ENCODE peak calls at places on chromosomes 1 and 21, in four cellular contexts. X, W, C and J are unnamed samples.

GRCh38 chr1:22753396-22754083 is 42.9 kb downstream of the EPHB2 start:
- DNase-seq in C (peak), W (no peak), X (no peak), J (peak)

GRCh38 chr1:158026641-158027040 is 33.2 kb downstream of the KIRREL1 start:
- DNase-seq in C (no peak), W (no peak), X (no peak), J (no peak)

GRCh38 chr1:11704691-11705475 is 13.4 kb downstream of the DRAXIN start:
- DNase-seq in X (no peak), W (no peak), C (no peak), J (no peak)

GRCh38 chr1:33709780-33710713 is 153.8 kb upstream of the HMGB4 start:
- DNase-seq in W (no peak), X (no peak), C (no peak), J (no peak)

GRCh38 chr1:108316545-108316944 is 72.7 kb upstream of the NBPF4 start:
- DNase-seq in C (peak), W (peak), X (no peak), J (no peak)

GRCh38 chr1:34988147-34988546 is 3.0 kb upstream of the TMEM35B start:
- DNase-seq in W (no peak), X (no peak), C (no peak), J (no peak)

GRCh38 chr1:56590520-56591011 is 11.2 kb upstream of the PLPP3 start:
- DNase-seq in X (no peak), C (no peak), W (no peak), J (no peak)

GRCh38 chr1:53629101-53629691 is 109.8 kb downstream of the GLIS1 start:
- DNase-seq in X (no peak), W (no peak), C (no peak), J (no peak)

GRCh38 chr1:7474143-7474490 is 297.0 kb upstream of the VAMP3 start:
- DNase-seq in X (no peak), W (no peak), C (no peak), J (no peak)

GRCh38 chr1:7473223-7474142 is 297.6 kb upstream of the VAMP3 start:
- DNase-seq in C (no peak), W (no peak), X (no peak), J (no peak)

GRCh38 chr1:7475691-7476090 is 295.4 kb upstream of the VAMP3 start:
- DNase-seq in X (no peak), C (no peak), W (no peak), J (no peak)

GRCh38 chr1:7476402-7476801 is 294.7 kb upstream of the VAMP3 start:
- DNase-seq in X (no peak), W (no peak), C (no peak), J (no peak)

GRCh38 chr1:7474786-7475502 is 296.2 kb upstream of the VAMP3 start:
- DNase-seq in X (no peak), C (no peak), W (peak), J (no peak)
- TF ChIP-seq CTCF in X (no peak), C (peak), W (peak), J (peak)

DNA sequence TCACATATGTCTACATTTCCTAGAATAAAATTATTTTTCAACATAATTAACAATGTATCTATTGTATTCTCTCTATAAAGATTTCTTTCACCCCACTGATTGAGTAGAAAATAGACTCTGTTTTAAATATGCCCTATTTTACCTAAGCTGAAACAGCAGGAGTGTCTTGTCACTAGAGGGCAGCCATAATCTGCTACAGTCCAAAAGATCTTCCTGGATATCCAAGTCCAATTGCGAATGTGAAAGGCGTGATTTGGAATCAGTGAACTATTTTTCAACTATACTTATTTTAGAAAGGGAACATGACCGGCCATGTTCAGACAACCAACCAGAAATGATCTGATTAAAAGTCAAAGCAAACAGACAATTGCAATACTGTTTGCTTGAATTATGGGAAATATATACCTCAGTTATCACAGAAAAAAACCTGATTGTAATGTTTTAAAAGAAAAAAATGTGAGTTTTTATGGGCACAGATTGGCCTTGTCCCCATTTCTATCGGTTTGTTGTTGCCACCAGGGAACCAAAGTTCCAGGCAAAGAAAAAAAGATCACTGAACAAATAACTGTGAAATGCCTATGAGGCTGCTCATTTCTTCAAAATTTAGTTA is 1211.0 kb upstream of the ADGRL4 start:
- DNase-seq in C (peak), W (peak), X (no peak), J (peak)
- TF ChIP-seq CTCF in C (peak), W (peak), X (peak), J (peak)

GRCh38 chr21:26961704-26962103 is 5.2 kb downstream of the ADAMTS5 start:
- DNase-seq in W (peak), X (no peak), C (no peak), J (no peak)
- TF ChIP-seq CTCF in W (peak), X (peak), C (peak), J (peak)

GRCh38 chr1:230218667-230219066 is 151.6 kb downstream of the GALNT2 start:
- DNase-seq in W (no peak), X (no peak), C (no peak), J (no peak)

GRCh38 chr1:230215529-230215928 is 148.5 kb downstream of the GALNT2 start:
- DNase-seq in W (no peak), C (no peak), X (no peak), J (no peak)

GRCh38 chr1:230212405-230212936 is 145.4 kb downstream of the GALNT2 start:
- DNase-seq in X (peak), W (no peak), C (no peak), J (no peak)

GRCh38 chr1:230211436-230212145 is 144.6 kb downstream of the GALNT2 start:
- DNase-seq in W (no peak), C (no peak), X (no peak), J (no peak)

GRCh38 chr1:230215049-230215448 is 148.0 kb downstream of the GALNT2 start:
- DNase-seq in W (peak), C (no peak), X (peak), J (no peak)
- TF ChIP-seq CTCF in W (peak), C (no peak), X (peak), J (no peak)

GRCh38 chr1:9198538-9199361 is 35.8 kb upstream of the H6PD start:
- DNase-seq in W (peak), C (no peak), X (no peak), J (no peak)
- TF ChIP-seq CTCF in W (no peak), C (peak), X (peak), J (peak)

GRCh38 chr21:41071410-41071809 is 96.5 kb upstream of the BACE2 start:
- DNase-seq in W (peak), C (no peak), X (no peak), J (no peak)

GRCh38 chr21:41066086-41066938 is 101.6 kb upstream of the BACE2 start:
- DNase-seq in W (no peak), X (no peak), C (no peak), J (no peak)

GRCh38 chr21:41065539-41065938 is 102.4 kb upstream of the BACE2 start:
- DNase-seq in W (no peak), X (no peak), C (peak), J (no peak)

GRCh38 chr21:41068411-41069304 is 99.3 kb upstream of the BACE2 start:
- DNase-seq in X (peak), W (peak), C (peak), J (peak)

DNA sequence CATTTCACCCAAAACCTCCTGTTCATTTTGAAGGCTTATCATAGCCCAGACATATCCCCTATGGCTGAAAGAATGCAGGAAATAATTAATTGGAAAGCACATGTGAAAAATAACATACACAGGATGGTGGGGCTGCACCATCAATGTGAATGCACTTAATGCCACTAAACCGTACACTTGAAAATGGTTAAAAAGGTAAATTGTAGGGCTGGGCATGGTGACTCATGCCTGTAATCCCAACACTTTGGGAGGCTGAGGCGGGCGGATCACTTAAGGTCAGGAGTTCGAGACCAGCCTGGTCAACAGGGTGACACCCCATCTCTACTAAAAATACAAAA is 98.7 kb upstream of the BACE2 start:
- DNase-seq in C (no peak), W (no peak), X (no peak), J (no peak)
- TF ChIP-seq CTCF in C (peak), W (no peak), X (no peak), J (no peak)

DNA sequence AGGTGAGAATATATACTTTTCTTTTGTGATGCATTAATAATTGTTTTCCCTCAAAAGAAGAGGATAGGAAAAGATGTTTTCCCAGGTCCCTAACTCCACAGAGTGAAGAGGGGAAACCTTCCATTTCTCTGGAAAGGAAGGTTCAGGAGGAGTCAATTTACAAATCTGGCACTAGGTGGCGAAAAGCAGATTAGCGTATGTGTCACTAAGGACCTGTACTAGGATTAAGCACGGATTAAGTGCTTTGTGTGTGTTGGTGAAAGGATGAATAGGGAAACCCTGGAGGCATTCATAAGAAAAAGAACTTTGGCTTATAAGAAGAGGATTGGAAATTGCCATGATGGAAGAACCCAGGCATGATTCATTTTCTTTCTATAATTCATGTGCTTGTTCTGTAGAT is 410.1 kb upstream of the PLXNA2 start:
- DNase-seq in C (no peak), X (no peak), W (peak), J (no peak)
- TF ChIP-seq CTCF in C (peak), X (peak), W (peak), J (peak)